ENCODE peak calls at places on chromosomes 7 and 10, in nine cellular contexts. U is IMR-90, W is mesenchymal stem cell, O is fibroblast of lung, G is neuronal stem cell, A is GM23248, Y is trophoblast cell, N is mammary epithelial cell, F is astrocyte. P is an unnamed sample. For H3K4me1, the result is how much of the 10 kb centered on the place peaks cover.

GRCh38 chr10:127889605-127890195 is 3.0 kb downstream of the CLRN3 start:
- DNase-seq in U (peak), N (peak), O (peak), F (peak), G (no peak), W (peak), A (peak), Y (peak), P (no peak)

GRCh38 chr7:37450035-37450434 is 1.4 kb upstream of the ELMO1 start:
- DNase-seq in F (no peak), W (no peak), O (no peak), U (no peak), A (no peak), G (no peak), N (no peak), Y (no peak), P (no peak)

GRCh38 chr10:51227897-51228713 is 153.8 kb downstream of the PRKG1 start:
- DNase-seq in N (no peak), U (no peak), A (no peak), W (peak), Y (no peak), F (no peak), O (no peak), G (no peak), P (no peak)

GRCh38 chr10:126334272-126334671 is 54.0 kb downstream of the ADAM12 start:
- DNase-seq in N (no peak), A (no peak), G (no peak), W (peak), Y (no peak), F (peak), O (peak), U (peak), P (peak)

GRCh38 chr7:55132890-55133551 is 114.2 kb downstream of the EGFR start:
- DNase-seq in Y (peak), A (peak), N (peak), U (peak), W (peak), O (peak), F (peak), G (no peak), P (peak)

GRCh38 chr7:100155553-100156317 is 2.8 kb downstream of the TRAPPC14 start:
- DNase-seq in O (no peak), G (no peak), A (no peak), W (no peak), N (no peak), F (no peak), U (no peak), Y (peak), P (no peak)

GRCh38 chr7:106980358-106980685 is 64.2 kb upstream of the PRKAR2B start:
- DNase-seq in O (no peak), U (no peak), W (no peak), Y (no peak), F (no peak), G (no peak), A (no peak), N (no peak), P (no peak)

GRCh38 chr10:130220251-130221185 is 84.3 kb downstream of the GLRX3 start:
- DNase-seq in A (no peak), U (no peak), G (no peak), Y (no peak), F (no peak), O (no peak), W (no peak), N (no peak), P (no peak)

GRCh38 chr10:6216916-6217315 is 14.2 kb downstream of the PFKFB3 start:
- DNase-seq in F (no peak), G (no peak), N (no peak), O (no peak), A (no peak), Y (no peak), U (no peak), W (no peak), P (no peak)

GRCh38 chr7:11541330-11541729 is 290.7 kb downstream of the THSD7A start:
- DNase-seq in U (no peak), N (no peak), O (no peak), A (no peak), F (no peak), Y (no peak), G (no peak), W (peak), P (no peak)

GRCh38 chr7:2711895-2712675 is 24.1 kb downstream of the AMZ1 start:
- DNase-seq in W (no peak), G (no peak), U (no peak), N (no peak), F (no peak), Y (peak), A (no peak), O (no peak), P (no peak)

GRCh38 chr10:53601260-53601875 is 828.8 kb upstream of the MBL2 start:
- DNase-seq in Y (peak), W (peak), G (peak), N (peak), F (peak), A (peak), O (peak), U (peak), P (peak)

DNA sequence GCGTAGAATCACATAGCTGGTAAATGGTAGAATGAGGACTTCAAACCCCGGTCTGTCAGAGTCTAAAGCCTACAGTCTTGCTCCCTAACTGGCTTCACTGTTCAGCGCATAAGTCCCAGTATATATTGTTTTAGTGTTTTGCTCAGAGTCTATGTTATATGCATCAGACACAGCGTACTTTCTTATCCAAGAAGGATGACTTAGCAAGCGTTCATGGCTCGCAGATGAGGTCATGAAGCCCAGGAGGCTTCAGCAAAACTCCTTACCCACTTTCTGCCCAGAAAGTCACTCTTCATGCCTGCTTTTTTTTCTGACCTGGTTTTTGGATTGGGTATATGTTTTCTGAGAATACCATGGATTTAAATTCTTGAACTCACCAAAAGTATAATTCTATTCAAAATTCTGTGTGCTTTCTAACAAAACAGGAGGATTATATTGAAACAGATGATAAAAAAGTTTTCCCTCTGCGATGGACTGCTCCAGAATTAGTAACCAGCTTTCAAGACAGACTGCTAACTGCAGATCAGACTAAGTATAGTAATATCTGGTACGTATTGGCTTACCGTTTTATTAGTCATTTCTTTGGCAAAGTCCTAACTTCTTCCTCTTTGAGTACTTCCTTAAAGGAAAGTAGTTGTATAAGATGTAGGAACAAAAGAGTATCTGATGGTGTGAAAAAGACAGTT is 24.6 kb upstream of the BHLHA15 start:
- DNase-seq in A (peak), Y (no peak), O (peak), N (no peak), G (no peak), W (no peak), U (peak), F (peak), P (no peak)
- H3K4me3 ChIP-seq in A (no peak), Y (no peak), O (no peak), N (no peak), G (no peak), W (no peak), U (no peak), F (no peak), P (peak)

DNA sequence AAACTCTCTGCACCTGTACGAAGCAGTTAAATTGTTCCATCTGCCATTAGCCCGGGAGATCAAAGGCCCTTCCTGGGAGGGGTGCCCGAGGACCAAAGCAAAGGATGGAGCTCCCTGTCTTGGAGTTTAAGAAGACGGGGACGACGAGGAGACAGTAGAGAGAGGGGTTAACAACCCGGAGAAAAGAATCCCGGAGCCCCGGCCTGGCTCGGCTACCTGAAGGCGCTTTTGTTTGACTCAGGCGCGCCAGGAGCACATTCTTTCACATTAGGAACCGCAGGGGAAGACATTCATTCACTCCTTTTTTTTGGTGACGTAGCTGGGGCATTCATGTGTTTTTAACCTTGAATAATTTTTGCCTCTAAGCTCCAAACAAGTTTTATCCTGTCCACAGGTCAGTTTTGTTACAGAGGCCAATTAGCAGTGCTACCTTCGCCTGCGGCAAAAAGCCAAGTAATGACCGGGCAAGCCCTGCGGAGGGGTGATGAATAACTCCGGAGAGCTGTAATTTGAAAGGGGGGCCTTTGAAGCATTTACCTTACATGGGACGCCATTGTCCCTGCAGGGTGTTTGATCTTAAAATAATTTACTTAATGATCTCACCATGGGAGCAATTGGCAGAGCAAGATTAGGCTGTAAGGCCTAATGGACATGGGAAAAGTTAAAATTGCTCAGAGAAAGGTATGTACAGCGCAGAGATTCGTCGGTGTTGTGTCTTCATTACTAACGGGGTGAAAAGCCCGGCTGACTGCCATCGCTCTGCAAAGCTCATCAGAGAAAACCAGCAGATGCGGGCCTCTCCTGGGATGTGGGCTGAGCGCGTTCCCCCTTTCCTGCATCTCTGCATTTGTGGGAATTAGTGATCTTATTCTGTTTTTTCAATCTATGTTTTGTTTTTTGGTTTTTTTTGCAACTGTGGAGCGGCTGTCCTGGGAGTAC is 257.9 kb upstream of the SP4 start:
- DNase-seq in F (no peak), G (peak), O (no peak), W (no peak), A (no peak), N (peak), Y (peak), U (no peak), P (no peak)
- H3K9ac ChIP-seq in F (no peak), G (no peak), O (no peak), W (no peak), A (no peak), N (no peak), Y (no peak), U (no peak), P (no peak)

DNA sequence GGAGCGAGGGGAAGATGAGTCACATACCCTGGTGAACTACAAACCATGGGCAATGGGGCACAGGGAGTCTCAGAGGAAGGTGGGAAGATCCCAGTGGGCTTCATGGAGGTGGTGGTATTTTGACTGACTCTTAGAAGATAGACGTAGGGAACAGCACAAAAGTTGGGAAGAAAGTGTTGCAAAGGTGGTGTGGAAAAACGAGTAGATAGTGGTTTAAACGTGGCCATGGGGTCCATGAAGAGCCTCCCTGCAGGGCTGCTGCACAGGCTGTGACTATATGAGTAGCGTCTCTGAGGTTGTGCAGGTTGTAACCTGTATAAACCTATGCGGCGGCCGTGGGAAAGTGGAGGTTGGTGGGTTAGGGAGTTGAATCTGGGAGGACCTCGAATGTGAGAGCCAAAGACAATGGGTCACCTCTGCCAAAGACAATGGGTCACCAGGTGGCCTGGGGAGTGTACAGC is 13.8 kb downstream of the LZTS2 start:
- DNase-seq in A (no peak), U (no peak), W (no peak), Y (no peak), N (peak), F (no peak), O (no peak), G (no peak), P (no peak)
- H3K4me1 ChIP-seq in A (under half), U (under half), W (under half), Y (under half), N (under half), F (under half), O (under half), G (under half), P (under half)

GRCh38 chr10:101893510-101894120 is 50.0 kb upstream of the KCNIP2 start:
- DNase-seq in W (no peak), G (no peak), N (no peak), A (no peak), U (no peak), F (no peak), Y (peak), O (no peak), P (no peak)
- H3K4me3 ChIP-seq in W (no peak), G (no peak), N (no peak), A (no peak), U (no peak), F (no peak), Y (no peak), O (no peak), P (no peak)

DNA sequence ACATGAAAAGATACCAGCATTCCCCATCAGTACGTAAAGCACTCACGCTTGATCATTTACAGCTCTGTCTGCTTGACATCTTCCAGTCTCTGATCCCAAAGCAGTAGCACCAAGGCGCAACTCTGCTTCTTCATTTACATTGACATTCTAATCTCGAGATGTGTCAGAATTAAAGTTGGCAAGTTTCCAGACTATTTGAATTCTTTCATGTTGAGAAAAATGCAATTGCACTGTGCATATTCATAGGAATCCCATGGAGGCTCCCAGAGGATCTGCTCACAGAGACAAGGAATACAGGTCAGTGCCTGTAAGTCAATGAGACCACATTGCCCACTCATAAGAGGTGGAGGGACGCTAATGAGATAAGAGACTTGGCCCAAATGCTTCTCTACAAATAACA is 184.0 kb downstream of the LRRN3 start:
- DNase-seq in Y (peak), U (peak), W (peak), N (no peak), O (peak), F (peak), A (peak), G (no peak), P (no peak)
- H3K9ac ChIP-seq in Y (no peak), U (no peak), W (no peak), N (no peak), O (no peak), F (no peak), A (no peak), G (no peak), P (no peak)

GRCh38 chr7:41886906-41887311 is 184.0 kb upstream of the INHBA start:
- DNase-seq in N (peak), F (peak), U (peak), O (peak), W (peak), A (peak), Y (no peak), G (no peak), P (peak)

GRCh38 chr7:41887446-41887845 is 184.6 kb upstream of the INHBA start:
- DNase-seq in G (no peak), F (no peak), Y (no peak), O (no peak), N (no peak), A (peak), U (no peak), W (no peak), P (peak)

GRCh38 chr7:41886257-41886905 is 183.5 kb upstream of the INHBA start:
- DNase-seq in O (peak), U (peak), F (peak), A (peak), N (peak), W (peak), G (no peak), Y (peak), P (peak)

GRCh38 chr7:41885078-41885477 is 182.2 kb upstream of the INHBA start:
- DNase-seq in W (peak), O (peak), N (peak), A (peak), F (peak), G (no peak), Y (no peak), U (peak), P (peak)

DNA sequence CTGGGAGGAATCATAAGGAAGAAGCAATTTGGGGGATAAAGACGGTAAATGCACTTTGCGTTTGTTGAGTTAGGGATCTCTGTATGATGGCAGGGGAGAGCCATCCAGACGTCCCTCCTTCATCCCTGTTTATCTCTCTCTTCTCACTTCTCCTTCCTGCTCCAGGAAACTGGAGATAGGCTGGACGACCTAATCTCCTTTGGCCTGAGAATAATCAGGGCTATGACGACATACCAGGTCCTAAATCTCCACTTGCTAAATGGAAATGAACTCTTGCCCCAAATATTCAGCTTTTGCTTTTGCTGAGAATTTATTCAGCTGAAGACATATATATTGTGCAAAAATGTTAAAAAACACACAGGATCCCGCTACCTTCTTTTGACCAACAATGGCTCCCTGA is 182.9 kb upstream of the INHBA start:
- DNase-seq in A (peak), N (no peak), O (peak), U (peak), W (peak), F (no peak), Y (no peak), G (no peak), P (peak)
- H3K4me1 ChIP-seq in A (under half), N (under half), O (under half), U (under half), W (under half), F (under half), Y (under half), G (under half), P (under half)

P was measured in adipocyte.